ENCODE peak calls at places on chromosomes 6 and 20, in eight cellular contexts. Z is astrocyte, L is HCT116, P is neural progenitor cell, N is GM12878, E is fibroblast of lung, R is PC-9, O is A673. W is an unnamed sample.

GRCh38 chr6:13334953-13335352 is 6.6 kb upstream of the TBC1D7 start:
- DNase-seq in Z (peak; percentile 34), L (no peak), P (no peak), N (no peak), E (no peak), R (no peak), O (no peak), W (peak; percentile 8)

GRCh38 chr6:15608406-15608805 is 54.4 kb downstream of the DTNBP1 start:
- DNase-seq in Z (peak; percentile 60), L (peak; percentile 21), P (no peak), N (no peak), E (peak; percentile 43), R (peak; percentile 2), O (peak; percentile 60), W (peak; percentile 94)

GRCh38 chr6:140415266-140415665 is 1040.8 kb upstream of the CITED2 start:
- DNase-seq in Z (no peak), L (no peak), P (peak; percentile 36), N (no peak), E (no peak), R (no peak), O (peak; percentile 59), W (no peak)

GRCh38 chr6:51855310-51856082 is 231.9 kb downstream of the PKHD1 start:
- DNase-seq in Z (peak; percentile 10), L (peak; percentile 41), P (peak; percentile 93), N (peak; percentile 11), E (peak; percentile 53), R (no peak), O (peak; percentile 90), W (peak; percentile 70)

GRCh38 chr6:30555428-30556005 is 772 bp downstream of the GNL1 start:
- DNase-seq in Z (peak; percentile 13), L (no peak), P (peak; percentile 83), N (no peak), E (peak; percentile 44), R (peak; percentile 46), O (no peak), W (peak; percentile 74)

GRCh38 chr20:40390654-40391053 is 298.4 kb downstream of the MAFB start:
- DNase-seq in Z (no peak), L (no peak), P (no peak), N (no peak), E (no peak), R (no peak), O (peak; percentile 2), W (peak; percentile 11)

GRCh38 chr6:38141045-38141444 is 321.5 kb downstream of the ZFAND3 start:
- DNase-seq in Z (no peak), L (no peak), P (no peak), N (no peak), E (no peak), R (no peak), O (no peak), W (no peak)

GRCh38 chr6:131909408-131910218 is 41.6 kb downstream of the CCN2 start:
- DNase-seq in Z (peak; percentile 39), L (peak; percentile 57), P (peak; percentile 75), N (no peak), E (peak; percentile 79), R (peak; percentile 65), O (peak; percentile 91), W (peak; percentile 72)

GRCh38 chr6:71529769-71530168 is 241.2 kb downstream of the OGFRL1 start:
- DNase-seq in Z (no peak), L (no peak), P (no peak), N (no peak), E (no peak), R (no peak), O (no peak), W (no peak)

GRCh38 chr6:25883991-25884390 is 9.9 kb upstream of the SLC17A3 start:
- DNase-seq in Z (peak; percentile 2), L (no peak), P (no peak), N (no peak), E (peak; percentile 84), R (peak; percentile 50), O (no peak), W (peak; percentile 77)

GRCh38 chr6:159959976-159960384 is 8.9 kb upstream of the IGF2R start:
- DNase-seq in Z (no peak), L (no peak), P (no peak), N (no peak), E (peak; percentile 65), R (no peak), O (no peak), W (no peak)

GRCh38 chr20:55882922-55883321 is 122.4 kb downstream of the CBLN4 start:
- DNase-seq in Z (no peak), L (no peak), P (no peak), N (no peak), E (no peak), R (no peak), O (no peak), W (no peak)
- H3K27ac ChIP-seq in Z (no peak overlapping the region), L (no peak overlapping the region), P (no peak overlapping the region), N (no peak overlapping the region), E (no peak overlapping the region), R (no peak overlapping the region), O (no peak overlapping the region), W (no peak overlapping the region)

GRCh38 chr20:36094497-36094896 is 60.0 kb upstream of the EPB41L1 start:
- DNase-seq in Z (peak; percentile 48), L (no peak), P (peak; percentile 35), N (no peak), E (peak; percentile 26), R (no peak), O (no peak), W (no peak)

GRCh38 chr20:36091561-36092423 is 62.7 kb upstream of the EPB41L1 start:
- DNase-seq in Z (no peak), L (no peak), P (peak; percentile 91), N (no peak), E (no peak), R (peak; percentile 47), O (no peak), W (no peak)

GRCh38 chr20:36093025-36093803 is 61.3 kb upstream of the EPB41L1 start:
- DNase-seq in Z (no peak), L (no peak), P (peak; percentile 41), N (no peak), E (peak; percentile 18), R (peak; percentile 54), O (peak; percentile 45), W (peak; percentile 64)

GRCh38 chr20:36093804-36094145 is 60.8 kb upstream of the EPB41L1 start:
- DNase-seq in Z (no peak), L (no peak), P (no peak), N (no peak), E (no peak), R (no peak), O (no peak), W (no peak)

DNA sequence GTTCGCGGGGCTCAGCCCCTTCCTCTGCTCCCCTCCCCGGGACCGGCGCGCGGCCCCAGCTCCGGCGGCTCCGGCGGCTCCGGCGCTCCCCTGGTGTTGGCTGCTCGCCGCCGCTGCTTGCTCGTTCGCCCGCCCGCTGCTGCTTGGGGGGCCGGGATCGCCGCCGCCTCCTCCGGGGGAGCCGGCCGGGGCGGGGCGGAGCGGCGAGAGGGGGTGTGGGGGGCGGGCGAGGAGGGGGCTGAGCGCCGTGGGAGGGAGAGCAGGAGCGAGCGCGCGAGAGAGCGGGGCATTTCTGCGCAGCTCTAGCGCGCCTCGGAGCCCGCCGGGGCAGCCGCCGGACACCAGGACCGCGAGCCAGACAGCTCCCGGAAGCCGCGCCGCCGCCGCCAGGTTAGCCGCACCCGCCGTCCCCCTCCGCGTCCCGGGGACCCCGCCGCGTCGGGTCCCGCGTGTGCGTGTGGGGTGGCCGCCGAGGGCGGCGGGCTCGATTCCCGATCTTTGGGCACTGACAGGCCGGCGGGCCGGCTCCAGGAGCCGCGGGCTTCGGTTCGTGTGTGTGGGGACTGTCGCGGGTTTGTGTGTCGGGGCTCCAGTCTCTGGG is 62.0 kb upstream of the EPB41L1 start:
- DNase-seq in Z (no peak), L (no peak), P (peak; percentile 84), N (no peak), E (no peak), R (peak; percentile 59), O (no peak), W (peak; percentile 65)
- TF ChIP-seq EZH2 in Z (no peak), L (no peak), P (peak; percentile 69), N (no peak), E (no peak), R (no peak), O (no peak), W (no peak)

GRCh38 chr6:33429745-33430042 is 9.8 kb downstream of the SYNGAP1 start:
- DNase-seq in Z (no peak), L (no peak), P (no peak), N (no peak), E (no peak), R (no peak), O (no peak), W (no peak)
- H3K27ac ChIP-seq in Z (no peak overlapping the region), L (no peak overlapping the region), P (no peak overlapping the region), N (peak overlapping the region; percentile 50), E (no peak overlapping the region), R (no peak overlapping the region), O (no peak overlapping the region), W (no peak overlapping the region)

GRCh38 chr6:1626481-1626880 is 16.8 kb downstream of the FOXC1 start:
- DNase-seq in Z (no peak), L (no peak), P (no peak), N (no peak), E (no peak), R (no peak), O (peak; percentile 54), W (no peak)
- TF ChIP-seq EZH2 in Z (peak; percentile 26), L (no peak), P (no peak), N (no peak), E (no peak), R (no peak), O (no peak), W (no peak)

DNA sequence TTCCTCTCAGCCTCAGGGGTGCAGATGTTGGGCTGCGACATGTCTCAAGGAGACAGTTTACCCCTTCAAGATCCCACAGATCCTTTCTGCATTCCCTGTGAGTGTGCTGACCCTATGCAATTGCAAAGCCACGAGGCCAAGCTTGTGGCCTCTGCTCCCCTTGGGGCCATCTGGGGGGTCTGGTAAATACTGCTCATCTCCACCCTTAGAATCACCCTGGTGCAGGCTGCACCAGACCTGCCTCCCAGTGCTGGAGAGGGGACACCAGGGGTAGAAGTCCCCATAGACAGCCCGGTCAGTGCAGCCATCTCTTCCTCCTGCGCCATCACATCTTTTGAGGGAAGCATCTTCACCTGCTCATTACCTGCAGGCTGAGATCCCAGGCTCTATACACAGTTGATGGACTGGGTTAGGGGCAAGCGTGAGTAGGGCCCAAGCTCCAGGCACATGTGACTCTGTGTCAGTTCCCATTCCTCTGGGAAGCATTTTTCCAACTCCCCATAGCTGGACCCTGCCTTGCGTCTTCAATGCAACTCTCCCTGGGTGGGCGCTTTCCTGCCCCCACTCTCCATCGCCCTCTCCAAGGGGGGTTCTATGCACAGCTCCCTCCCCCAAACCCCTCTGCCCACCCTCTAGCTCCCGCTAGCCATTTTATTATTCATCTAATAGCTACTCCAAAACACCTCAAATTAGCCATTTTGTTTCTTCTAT is 53.9 kb downstream of the THBS2 start:
- DNase-seq in Z (no peak), L (no peak), P (no peak), N (no peak), E (no peak), R (no peak), O (no peak), W (no peak)
- H3K27ac ChIP-seq in Z (no peak overlapping the region), L (no peak overlapping the region), P (no peak overlapping the region), N (no peak overlapping the region), E (no peak overlapping the region), R (no peak overlapping the region), O (no peak overlapping the region), W (no peak overlapping the region)

W was measured in GM23248.